ENCODE peak calls at places on chromosomes 1 and 21, in seven cellular contexts. Y is AG04450, P is left ventricle myocardium inferior, N is fibroblast of pulmonary artery, A is foreskin fibroblast, Z is dorsolateral prefrontal cortex, W is astrocyte of the spinal cord. V is an unnamed sample.

GRCh38 chr1:19869929-19870328 is 12.3 kb upstream of the OTUD3 start:
- DNase-seq in Y (no peak), P (no peak), N (peak), A (peak), Z (no peak), W (no peak), V (peak)

GRCh38 chr1:217539510-217539909 is 91.4 kb downstream of the GPATCH2 start:
- DNase-seq in Y (no peak), P (no peak), N (no peak), A (no peak), Z (no peak), W (no peak), V (no peak)

GRCh38 chr1:41641483-41641829 is 157.0 kb upstream of the EDN2 start:
- DNase-seq in Y (no peak), P (no peak), N (no peak), A (no peak), Z (no peak), W (no peak), V (no peak)

GRCh38 chr1:51088474-51088873 is 13.6 kb upstream of the C1orf185 start:
- DNase-seq in Y (no peak), P (no peak), N (peak), A (peak), Z (no peak), W (no peak), V (peak)

GRCh38 chr1:157313240-157313807 is 175.1 kb upstream of the ETV3 start:
- DNase-seq in Y (no peak), P (no peak), N (no peak), A (no peak), Z (no peak), W (no peak), V (no peak)

GRCh38 chr1:224879404-224879803 is 50.1 kb upstream of the DNAH14 start:
- DNase-seq in Y (no peak), P (no peak), N (peak), A (peak), Z (no peak), W (peak), V (peak)

GRCh38 chr1:64072089-64072835 is 131.2 kb upstream of the UBE2U start:
- DNase-seq in Y (no peak), P (no peak), N (peak), A (peak), Z (no peak), W (peak), V (peak)

GRCh38 chr21:45152265-45152746 is 77.9 kb downstream of the ADARB1 start:
- DNase-seq in Y (no peak), P (peak), N (no peak), A (no peak), Z (no peak), W (peak), V (no peak)

GRCh38 chr1:4225091-4225490 is 325.0 kb upstream of the C1orf174 start:
- DNase-seq in Y (no peak), P (no peak), N (no peak), A (no peak), Z (no peak), W (no peak), V (no peak)

GRCh38 chr21:26753822-26754221 is 91.4 kb downstream of the ADAMTS1 start:
- DNase-seq in Y (no peak), P (no peak), N (no peak), A (no peak), Z (no peak), W (no peak), V (no peak)

GRCh38 chr1:940121-941026 is 16.7 kb downstream of the SAMD11 start:
- DNase-seq in Y (no peak), P (peak), N (peak), A (peak), Z (no peak), W (peak), V (peak)

GRCh38 chr1:48718116-48718630 is 58.5 kb downstream of the BEND5 start:
- DNase-seq in Y (no peak), P (no peak), N (no peak), A (no peak), Z (no peak), W (no peak), V (no peak)

GRCh38 chr1:168304865-168305264 is 24.2 kb downstream of the TBX19 start:
- DNase-seq in Y (no peak), P (no peak), N (no peak), A (no peak), Z (no peak), W (no peak), V (no peak)

GRCh38 chr1:240295811-240296210 is 204.1 kb downstream of the FMN2 start:
- DNase-seq in Y (no peak), P (no peak), N (no peak), A (peak), Z (no peak), W (no peak), V (no peak)

GRCh38 chr1:226702318-226702956 is 36.6 kb downstream of the ITPKB start:
- DNase-seq in Y (peak), P (no peak), N (peak), A (peak), Z (no peak), W (peak), V (peak)

GRCh38 chr1:217140041-217140901 is 417.0 kb upstream of the ESRRG start:
- DNase-seq in Y (no peak), P (no peak), N (no peak), A (no peak), Z (no peak), W (no peak), V (no peak)

GRCh38 chr1:37682334-37682987 is 9.9 kb upstream of the CDCA8 start:
- DNase-seq in Y (peak), P (peak), N (peak), A (peak), Z (no peak), W (peak), V (peak)

GRCh38 chr21:26490771-26491170 is 82.3 kb downstream of the CYYR1 start:
- DNase-seq in Y (no peak), P (no peak), N (peak), A (peak), Z (no peak), W (peak), V (peak)

GRCh38 chr1:26155370-26156284 is 3.3 kb upstream of the FAM110D start:
- DNase-seq in Y (no peak), P (no peak), N (no peak), A (no peak), Z (no peak), W (no peak), V (no peak)

GRCh38 chr1:41488599-41488905 is 4.1 kb upstream of the EDN2 start:
- DNase-seq in Y (no peak), P (no peak), N (no peak), A (no peak), Z (no peak), W (no peak), V (no peak)

GRCh38 chr1:223242971-223243370 is 99.9 kb upstream of the TLR5 start:
- DNase-seq in Y (no peak), P (no peak), N (no peak), A (no peak), Z (no peak), W (no peak), V (no peak)

DNA sequence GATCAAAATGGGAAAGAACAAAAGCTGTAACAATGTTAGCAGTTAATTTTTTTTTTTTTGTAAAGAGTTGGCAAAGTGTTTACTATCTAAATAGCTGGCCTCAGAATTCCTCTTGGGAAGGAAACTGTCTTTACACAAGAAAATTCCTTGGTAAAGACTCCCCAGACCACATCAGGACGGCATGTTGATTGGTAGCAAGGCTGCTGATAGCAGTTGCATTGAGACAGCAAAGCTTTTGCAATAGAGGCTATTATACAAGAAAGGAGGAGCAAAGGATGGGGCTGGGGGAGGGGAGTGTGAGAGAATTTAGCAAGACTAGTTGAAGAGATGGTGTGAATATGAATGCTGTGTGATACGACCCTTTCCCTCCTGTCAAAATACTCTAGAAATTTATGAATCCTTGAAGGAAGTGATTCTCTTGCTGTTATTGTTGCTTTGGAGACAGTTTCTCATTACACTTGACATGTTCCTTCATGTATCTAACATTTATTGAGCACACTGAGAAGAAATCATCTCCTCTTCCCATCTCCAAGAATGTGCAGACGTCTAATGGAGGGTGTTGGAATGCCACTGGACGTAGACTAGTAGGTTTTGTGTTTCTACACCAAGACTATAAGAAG is 355.6 kb downstream of the SIPA1L2 start:
- DNase-seq in Y (no peak), P (no peak), N (peak), A (no peak), Z (no peak), W (no peak), V (peak)
- H3K4me3 ChIP-seq in Y (no peak), P (no peak), N (no peak), A (no peak), Z (no peak), W (no peak), V (no peak)

GRCh38 chr1:155596864-155597263 is 13.2 kb upstream of the MSTO1 start:
- DNase-seq in Y (no peak), P (no peak), N (no peak), A (no peak), Z (no peak), W (no peak), V (no peak)

GRCh38 chr1:155591770-155592169 is 18.2 kb upstream of the MSTO1 start:
- DNase-seq in Y (no peak), P (no peak), N (peak), A (peak), Z (no peak), W (peak), V (peak)
- TF ChIP-seq CTCF in Y (peak), P (peak), N (peak), A (peak), Z (peak), W (peak), V (peak)

DNA sequence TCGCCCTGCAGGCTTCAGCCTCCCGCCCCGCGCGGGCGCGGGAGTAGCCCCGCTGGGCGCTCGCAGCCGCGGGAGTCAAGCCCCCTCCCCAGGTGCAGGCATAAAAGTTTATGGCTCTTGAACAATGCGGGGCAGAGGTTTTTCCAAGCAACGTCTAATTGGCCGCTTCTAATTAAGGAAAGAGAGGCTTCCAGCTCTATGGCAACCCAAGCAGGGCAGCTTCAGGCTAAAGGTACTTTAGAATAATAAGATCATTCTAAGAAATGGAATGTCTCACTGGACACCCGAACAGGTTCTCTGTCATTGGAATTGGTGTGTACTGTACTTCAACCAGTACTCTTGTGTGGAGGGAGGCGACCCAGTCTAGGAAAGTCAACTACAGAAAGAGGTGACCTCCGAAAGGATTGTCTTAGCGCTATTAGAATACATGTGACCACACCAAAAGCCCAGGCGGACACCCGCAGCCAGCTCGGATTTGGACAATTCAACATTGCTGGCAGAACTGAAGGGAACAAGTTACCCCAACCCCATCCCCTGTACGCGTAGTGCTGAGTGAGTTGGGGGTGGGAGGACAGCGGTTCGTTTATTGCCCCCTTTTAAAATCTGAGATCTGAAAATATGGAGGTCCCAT is 12.5 kb downstream of the NR5A2 start:
- DNase-seq in Y (no peak), P (no peak), N (no peak), A (peak), Z (no peak), W (no peak), V (no peak)
- H3K4me3 ChIP-seq in Y (peak), P (peak), N (peak), A (peak), Z (peak), W (no peak), V (peak)

GRCh38 chr1:118154220-118154619 is 30.8 kb downstream of the SPAG17 start:
- DNase-seq in Y (no peak), P (no peak), N (peak), A (peak), Z (no peak), W (no peak), V (no peak)
- TF ChIP-seq CTCF in Y (peak), P (peak), N (peak), A (peak), Z (no peak), W (peak), V (peak)

DNA sequence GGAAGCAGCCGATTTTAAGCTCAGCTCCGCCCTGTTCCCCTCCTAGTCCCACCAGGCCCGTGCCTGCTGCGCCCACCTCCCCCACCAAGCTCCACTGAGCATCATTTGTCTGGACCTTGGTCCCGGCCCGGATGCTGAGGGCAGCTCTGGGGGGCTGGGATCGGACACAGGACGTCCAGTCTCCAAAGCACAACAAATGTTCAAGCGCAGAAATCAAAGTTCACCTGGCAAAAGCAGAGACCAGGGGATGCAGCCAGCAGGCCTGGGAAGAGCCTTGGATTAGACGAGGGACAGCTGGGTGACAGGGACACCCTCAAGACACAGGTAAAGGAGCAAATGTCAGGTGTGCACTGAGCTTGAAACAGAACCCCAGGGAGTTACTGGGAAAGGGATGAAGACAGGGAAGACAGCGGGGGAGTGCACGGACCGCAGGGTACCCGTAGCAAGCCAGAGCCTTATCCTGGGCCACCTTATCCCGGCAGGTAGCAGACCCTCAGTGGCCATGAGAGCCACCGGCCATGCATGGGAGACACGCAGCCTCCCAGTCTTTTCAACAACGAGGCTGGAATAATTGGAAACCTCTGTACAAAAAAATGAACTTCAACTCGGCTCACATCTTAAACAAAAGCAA is 22.2 kb upstream of the TMEM52 start:
- DNase-seq in Y (no peak), P (no peak), N (no peak), A (no peak), Z (no peak), W (no peak), V (no peak)
- H3K4me3 ChIP-seq in Y (no peak), P (no peak), N (no peak), A (no peak), Z (no peak), W (no peak), V (no peak)

DNA sequence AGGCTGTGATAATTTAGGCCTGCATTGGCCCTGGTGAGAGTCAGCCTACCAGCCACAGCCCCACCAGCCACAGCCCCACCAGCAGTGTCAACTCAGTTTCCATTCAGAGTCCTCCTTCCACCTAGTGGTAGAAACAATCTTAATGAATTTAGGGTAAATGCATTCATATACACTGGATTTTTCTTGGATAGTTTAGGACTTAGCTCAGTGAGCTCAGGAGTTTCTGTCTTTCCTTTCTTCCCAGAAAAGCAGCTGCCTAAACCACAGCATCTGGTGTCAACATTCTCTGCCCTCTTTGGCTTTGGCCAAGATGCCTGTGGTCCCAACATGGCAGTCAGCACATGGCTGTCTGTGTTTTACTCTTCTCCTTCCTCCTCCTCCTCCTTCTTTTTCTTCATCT is 94.0 kb downstream of the CLIC6 start:
- DNase-seq in Y (peak), P (no peak), N (peak), A (peak), Z (no peak), W (peak), V (no peak)
- TF ChIP-seq CTCF in Y (peak), P (no peak), N (no peak), A (peak), Z (no peak), W (no peak), V (no peak)

GRCh38 chr1:228099331-228099732 is 3.8 kb downstream of the C1orf35 start:
- DNase-seq in Y (no peak), P (no peak), N (no peak), A (no peak), Z (no peak), W (no peak), V (no peak)

GRCh38 chr1:228101994-228102790 is 933 bp downstream of the C1orf35 start:
- DNase-seq in Y (no peak), P (no peak), N (peak), A (peak), Z (no peak), W (no peak), V (no peak)

GRCh38 chr1:228102791-228103620 is at the start of gene C1orf35:
- DNase-seq in Y (peak), P (peak), N (peak), A (peak), Z (peak), W (peak), V (peak)

GRCh38 chr1:228101614-228101993 is 1.5 kb downstream of the C1orf35 start:
- DNase-seq in Y (no peak), P (no peak), N (no peak), A (no peak), Z (no peak), W (no peak), V (no peak)

DNA sequence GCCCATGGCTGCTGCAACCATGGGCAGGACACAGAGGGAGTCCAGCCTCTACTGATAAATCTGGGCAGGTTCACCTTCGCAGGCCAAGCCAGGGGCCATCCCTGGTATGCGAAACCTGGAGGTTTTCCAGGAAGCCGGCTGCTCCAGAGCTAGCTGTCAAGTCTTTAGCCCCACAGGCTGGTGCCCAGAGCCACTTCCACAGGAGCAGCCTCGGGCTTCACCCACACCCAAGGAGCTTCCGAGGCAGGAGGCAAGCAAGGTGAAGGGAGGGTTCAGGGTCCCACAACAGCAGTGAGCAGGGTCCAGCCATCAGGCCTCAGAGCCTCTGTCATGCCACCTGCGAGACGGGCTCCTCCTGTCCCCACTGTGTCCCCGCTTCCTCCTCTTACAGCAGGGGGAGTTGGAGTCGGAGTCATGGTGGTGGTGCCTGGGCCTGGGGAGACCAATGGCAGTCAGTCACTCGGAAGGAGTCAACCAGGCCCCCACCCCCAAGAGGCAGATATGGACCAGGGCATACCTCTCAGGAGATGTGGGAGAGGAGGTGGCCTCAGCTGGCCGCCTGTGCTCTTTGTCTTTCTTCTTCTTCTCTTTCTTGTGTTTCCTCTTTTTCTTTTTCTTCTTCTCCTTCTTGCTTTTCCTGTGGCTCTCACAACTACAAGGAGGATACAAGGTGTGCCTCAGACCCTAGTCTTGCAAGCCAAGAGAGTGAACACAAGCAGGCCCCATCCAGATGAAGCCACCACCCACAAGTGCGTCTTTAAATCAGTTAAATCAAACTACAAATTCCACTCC is 2.1 kb downstream of the C1orf35 start:
- DNase-seq in Y (no peak), P (no peak), N (no peak), A (no peak), Z (no peak), W (no peak), V (no peak)
- H3K4me3 ChIP-seq in Y (no peak), P (no peak), N (no peak), A (no peak), Z (no peak), W (no peak), V (no peak)

GRCh38 chr1:192529811-192530210 is 45.8 kb upstream of the RGS1 start:
- DNase-seq in Y (no peak), P (no peak), N (no peak), A (no peak), Z (no peak), W (no peak), V (peak)
- TF ChIP-seq CTCF in Y (no peak), P (no peak), N (no peak), A (no peak), Z (no peak), W (no peak), V (no peak)

DNA sequence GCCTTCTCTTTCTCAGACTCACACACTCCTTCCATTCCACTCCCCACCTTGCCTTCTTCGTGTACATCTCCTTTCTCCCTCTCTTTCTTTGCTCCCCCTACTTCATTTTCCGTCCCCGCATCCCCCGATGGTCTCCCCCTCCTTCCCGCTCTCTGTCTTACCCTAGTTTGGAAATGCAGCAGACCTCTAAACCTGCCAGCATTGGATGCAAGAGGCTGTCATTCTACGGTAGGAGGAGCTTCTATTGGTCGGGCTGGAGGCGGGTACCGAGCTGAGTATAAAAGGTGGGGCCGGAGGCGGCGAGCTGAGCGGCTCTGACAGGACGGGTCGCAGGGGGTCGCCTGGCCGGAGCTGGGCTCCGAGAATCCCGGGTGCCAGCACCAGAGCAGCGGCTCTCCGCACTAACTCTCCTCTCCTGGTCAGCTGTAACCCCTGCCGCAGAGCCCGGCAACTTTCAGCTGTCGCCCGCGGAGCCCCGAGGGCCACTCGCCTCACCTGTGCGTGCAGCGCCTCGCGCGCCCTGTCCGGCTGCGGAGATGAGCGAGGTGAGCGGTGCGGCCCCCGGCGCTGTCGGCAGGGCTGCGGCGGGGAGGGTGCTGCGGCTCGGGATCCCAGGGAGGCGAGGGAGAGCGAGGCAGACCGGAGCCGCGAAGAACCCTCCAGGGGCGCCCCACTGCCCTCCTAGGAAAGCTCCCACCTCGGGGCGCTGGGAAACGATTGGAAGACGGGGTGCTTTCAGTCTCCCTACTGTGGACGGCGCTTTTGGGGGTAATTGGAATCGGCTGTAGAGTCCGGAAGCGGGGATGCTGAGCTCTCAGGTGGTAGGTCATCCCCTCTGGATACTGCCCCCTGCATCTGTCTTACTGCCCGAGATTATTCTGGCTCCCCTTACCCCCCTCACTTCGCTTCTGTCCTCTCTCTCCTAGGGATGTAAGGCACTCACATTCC is at the start of gene PCP4L1:
- DNase-seq in Y (no peak), P (peak), N (peak), A (peak), Z (peak), W (peak), V (peak)
- H3K4me3 ChIP-seq in Y (peak), P (peak), N (peak), A (peak), Z (peak), W (peak), V (peak)

V was measured in fibroblast of the aortic adventitia.